ENCODE peak calls at places on chromosomes 4 and X, in four cellular contexts. A, Y, Q and I are unnamed samples.

GRCh38 chrX:45517090-45517973 is 316.7 kb upstream of the DIPK2B start:
- DNase-seq in A (peak), Y (no peak), Q (no peak), I (peak)

GRCh38 chrX:150821971-150822370 is 76.5 kb downstream of the CD99L2 start:
- DNase-seq in Q (no peak), A (no peak), Y (no peak), I (no peak)

GRCh38 chr4:132332932-132333722 is 816.0 kb upstream of the PCDH10 start:
- DNase-seq in Y (peak), A (no peak), Q (no peak), I (no peak)

GRCh38 chr4:123672987-123673386 is 276.4 kb downstream of the SPRY1 start:
- DNase-seq in A (no peak), Y (no peak), Q (no peak), I (no peak)

GRCh38 chr4:174999407-174999806 is 81.2 kb downstream of the ADAM29 start:
- DNase-seq in Y (peak), A (peak), Q (no peak), I (no peak)

GRCh38 chr4:37873383-37873782 is 17.5 kb upstream of the TBC1D1 start:
- DNase-seq in Y (peak), Q (no peak), A (no peak), I (no peak)

GRCh38 chr4:23016981-23017380 is 324.2 kb downstream of the GBA3 start:
- DNase-seq in Y (no peak), Q (no peak), A (no peak), I (no peak)

GRCh38 chrX:97400492-97400891 is 516.8 kb downstream of the RPA4 start:
- DNase-seq in Y (no peak), Q (no peak), A (no peak), I (no peak)

GRCh38 chrX:69139516-69139915 is 25.7 kb downstream of the PJA1 start:
- DNase-seq in Q (no peak), Y (no peak), A (no peak), I (no peak)

GRCh38 chrX:22300130-22300529 is 27.4 kb downstream of the CBLL2 start:
- DNase-seq in A (peak), Y (peak), Q (no peak), I (peak)

GRCh38 chrX:96563663-96564062 is 121.0 kb upstream of the DIAPH2 start:
- DNase-seq in A (no peak), Y (no peak), Q (no peak), I (peak)

GRCh38 chrX:9866633-9867032 is 80.4 kb downstream of the SHROOM2 start:
- DNase-seq in Y (no peak), Q (no peak), A (no peak), I (no peak)

GRCh38 chr4:86990510-86990909 is 55.7 kb downstream of the AFF1 start:
- DNase-seq in Y (no peak), Q (no peak), A (no peak), I (no peak)